ENCODE peak calls at places on chromosomes 4 and X, in eight cellular contexts. K is coronary artery; G is MCF 10A; Q is heart left ventricle; F is CD4-positive, alpha-beta T cell; A is astrocyte of the spinal cord; N is suprapubic skin; J is upper lobe of right lung. C is an unnamed sample.
A peak's percentile ranks its signal among the peaks of the same experiment; 100 is the strongest.

GRCh38 chr4:25862411-25863346 is at the start of gene SEL1L3:
- DNase-seq in K (no peak), G (peak; percentile 19), Q (peak; percentile 46), F (no peak), A (no peak), N (no peak), J (peak; percentile 89), C (peak; percentile 73)

GRCh38 chrX:130975947-130976346 is 72.9 kb upstream of the ENOX2 start:
- DNase-seq in K (no peak), G (peak; percentile 63), Q (no peak), F (no peak), A (peak; percentile 62), N (no peak), J (no peak), C (no peak)

GRCh38 chrX:136754641-136755040 is 26.1 kb downstream of the ARHGEF6 start:
- DNase-seq in K (no peak), G (no peak), Q (peak; percentile 42), F (no peak), A (peak; percentile 72), N (no peak), J (no peak), C (no peak)

GRCh38 chr4:147865926-147866325 is 134.0 kb downstream of the ARHGAP10 start:
- DNase-seq in K (no peak), G (no peak), Q (no peak), F (no peak), A (peak; percentile 71), N (no peak), J (no peak), C (no peak)

GRCh38 chrX:121244511-121244910 is 197.1 kb downstream of the GLUD2 start:
- DNase-seq in K (no peak), G (no peak), Q (no peak), F (no peak), A (no peak), N (no peak), J (no peak), C (no peak)

GRCh38 chrX:151088221-151088620 is 88.2 kb upstream of the GPR50 start:
- DNase-seq in K (no peak), G (no peak), Q (no peak), F (no peak), A (no peak), N (no peak), J (no peak), C (no peak)

GRCh38 chrX:20461576-20461975 is 194.9 kb upstream of the RPS6KA3 start:
- DNase-seq in K (no peak), G (no peak), Q (no peak), F (no peak), A (peak; percentile 47), N (no peak), J (no peak), C (no peak)

GRCh38 chr4:165756831-165757230 is 116.2 kb upstream of the TLL1 start:
- DNase-seq in K (no peak), G (no peak), Q (no peak), F (no peak), A (no peak), N (no peak), J (no peak), C (no peak)

GRCh38 chr4:1592179-1593037 is 91.7 kb downstream of the FAM53A start:
- DNase-seq in K (no peak), G (no peak), Q (no peak), F (no peak), A (no peak), N (no peak), J (peak; percentile 63), C (no peak)

GRCh38 chr4:183161630-183162029 is 62.6 kb downstream of the WWC2 start:
- DNase-seq in K (no peak), G (no peak), Q (no peak), F (no peak), A (no peak), N (no peak), J (no peak), C (no peak)

GRCh38 chr4:77001907-77002306 is 52.4 kb downstream of the SEPTIN11 start:
- DNase-seq in K (no peak), G (peak; percentile 28), Q (no peak), F (no peak), A (peak; percentile 86), N (no peak), J (no peak), C (no peak)

GRCh38 chr4:171582961-171583581 is 230.1 kb upstream of the GALNTL6 start:
- DNase-seq in K (no peak), G (no peak), Q (no peak), F (no peak), A (no peak), N (no peak), J (no peak), C (no peak)

GRCh38 chr4:18976884-18977283 is 955.3 kb upstream of the LCORL start:
- DNase-seq in K (no peak), G (no peak), Q (no peak), F (no peak), A (no peak), N (no peak), J (no peak), C (no peak)

GRCh38 chr4:103996059-103996458 is 276.3 kb upstream of the TACR3 start:
- DNase-seq in K (no peak), G (peak; percentile 75), Q (no peak), F (no peak), A (peak; percentile 48), N (no peak), J (no peak), C (no peak)

DNA sequence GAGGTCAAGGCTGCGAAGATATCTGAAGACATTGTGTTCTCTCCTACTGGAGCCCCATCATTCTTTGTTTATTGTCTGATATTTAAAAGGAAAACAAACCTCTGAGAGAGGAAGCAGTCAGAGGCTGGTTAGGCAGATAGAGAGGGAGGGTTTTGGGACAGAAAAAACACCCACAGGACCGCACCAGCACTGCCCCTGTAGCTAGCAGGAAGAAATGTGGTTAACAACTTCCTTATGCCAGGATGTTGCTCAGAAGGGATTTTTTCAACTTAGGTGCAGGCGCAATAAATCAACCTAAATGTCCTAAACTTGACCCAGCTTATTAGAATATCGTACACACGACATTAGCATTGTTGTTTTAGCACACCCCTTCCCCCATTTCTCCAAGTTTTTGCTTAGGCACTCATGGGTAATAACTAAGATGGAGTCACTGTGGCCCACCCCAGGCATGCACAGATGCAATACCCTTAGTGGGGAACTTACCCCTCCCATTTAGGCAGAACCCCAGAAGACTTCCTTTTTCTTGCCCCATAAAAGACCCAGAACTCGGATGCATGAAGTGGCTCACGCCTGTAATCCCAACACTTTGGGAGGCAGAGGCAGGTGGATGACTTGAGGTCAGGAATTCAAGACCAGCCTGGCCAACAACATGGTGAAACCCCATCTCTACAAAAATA is 2.8 kb upstream of the ZNF718 start:
- DNase-seq in K (no peak), G (no peak), Q (no peak), F (no peak), A (no peak), N (no peak), J (no peak), C (no peak)
- TF ChIP-seq CTCF in K (no peak), G (no peak), Q (no peak), F (no peak), A (no peak), N (no peak), J (no peak), C (no peak)

DNA sequence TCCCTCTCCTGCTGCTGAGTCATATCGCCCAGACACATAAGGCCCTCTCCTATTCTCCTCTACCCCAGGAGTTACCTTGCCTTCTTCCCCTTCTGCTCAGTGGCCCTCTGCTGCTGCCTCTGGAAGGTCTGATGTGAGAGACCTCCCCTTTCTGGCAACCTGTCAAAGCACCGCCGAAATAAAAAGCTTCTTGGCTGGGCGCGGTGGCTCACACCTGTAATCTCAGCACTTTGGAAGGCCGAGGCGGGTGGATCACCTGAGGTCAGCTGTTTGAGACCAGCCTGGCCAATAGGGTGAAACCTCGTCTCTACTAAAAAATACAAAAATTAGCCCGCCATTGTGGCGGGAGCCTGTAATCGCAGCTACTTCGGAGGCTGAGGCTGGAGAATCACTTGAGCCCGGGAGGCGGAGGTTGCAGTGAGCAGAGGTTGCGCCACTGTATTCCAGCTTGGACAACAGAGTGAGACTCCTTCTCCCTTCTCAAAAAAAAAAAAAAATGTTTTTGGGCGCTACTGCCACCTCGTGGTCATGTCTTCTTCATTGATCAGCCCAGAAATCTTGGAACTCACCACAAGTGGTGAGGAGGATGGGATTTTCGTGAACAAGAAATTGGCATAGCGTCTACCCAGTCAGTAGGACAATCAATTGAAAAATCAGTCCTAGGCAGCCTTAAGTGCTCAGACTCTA is 8.6 kb upstream of the ZXDA start:
- DNase-seq in K (no peak), G (peak; percentile 55), Q (peak; percentile 10), F (peak; percentile 7), A (peak; percentile 16), N (no peak), J (no peak), C (no peak)
- TF ChIP-seq CTCF in K (no peak), G (peak; percentile 37), Q (peak; percentile 37), F (peak; percentile 54), A (peak; percentile 47), N (no peak), J (peak; percentile 49), C (no peak)

GRCh38 chr4:139299536-139299935 is 1.8 kb upstream of the NAA15 start:
- DNase-seq in K (no peak), G (no peak), Q (no peak), F (no peak), A (no peak), N (no peak), J (no peak), C (no peak)

GRCh38 chr4:139301143-139301820 is at the start of gene NAA15:
- DNase-seq in K (peak; percentile 99), G (peak; percentile 98), Q (peak; percentile 98), F (peak; percentile 96), A (peak; percentile 98), N (peak; percentile 99), J (peak; percentile 99), C (peak; percentile 98)

GRCh38 chr4:139300431-139301142 is 718 bp upstream of the NAA15 start:
- DNase-seq in K (no peak), G (peak; percentile 74), Q (no peak), F (no peak), A (peak; percentile 77), N (no peak), J (no peak), C (no peak)

GRCh38 chr4:139304920-139305319 is 2.6 kb upstream of the NDUFC1 start:
- DNase-seq in K (no peak), G (no peak), Q (no peak), F (no peak), A (no peak), N (no peak), J (no peak), C (no peak)

GRCh38 chr4:139301821-139302611 is at the start of gene NDUFC1:
- DNase-seq in K (peak; percentile 83), G (peak; percentile 72), Q (peak; percentile 51), F (peak; percentile 61), A (peak; percentile 52), N (peak; percentile 81), J (peak; percentile 75), C (peak; percentile 72)
- TF ChIP-seq CTCF in K (no peak), G (peak; percentile 10), Q (no peak), F (peak; percentile 38), A (peak; percentile 21), N (no peak), J (peak; percentile 15), C (peak; percentile 64)

GRCh38 chr4:52477191-52477590 is 181.9 kb downstream of the USP46 start:
- DNase-seq in K (no peak), G (no peak), Q (no peak), F (no peak), A (no peak), N (no peak), J (no peak), C (no peak)

DNA sequence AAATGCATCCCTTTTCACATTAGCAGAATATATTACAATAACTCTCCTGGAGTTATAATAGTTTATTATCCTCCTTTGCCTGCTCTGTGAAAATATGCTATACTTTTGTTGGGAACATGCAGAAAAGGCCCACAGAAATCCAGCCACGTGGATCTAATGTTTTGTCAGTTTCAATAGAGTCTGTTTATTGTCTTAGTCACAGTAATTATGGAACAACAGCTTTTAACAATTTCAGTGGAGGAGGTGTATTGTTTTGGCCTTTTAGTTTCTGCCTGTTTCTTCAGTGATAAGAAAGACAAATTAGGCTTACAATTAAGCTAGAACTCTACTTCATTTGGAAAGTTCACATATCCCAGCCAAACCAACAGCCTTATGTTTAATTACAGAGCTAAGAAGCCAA is 175.9 kb downstream of the USP46 start:
- DNase-seq in K (no peak), G (no peak), Q (no peak), F (no peak), A (no peak), N (no peak), J (no peak), C (no peak)
- TF ChIP-seq CTCF in K (no peak), G (no peak), Q (no peak), F (no peak), A (no peak), N (no peak), J (no peak), C (no peak)

C was measured in type B pancreatic cell.